ENCODE peak calls at places on chromosomes 1 and 21, in nine cellular contexts. D is T follicular helper cell; R is MG63; H is adrenal gland; S is stimulated activated CD4-positive, alpha-beta T cell treated with anti-CD3 and anti-CD28 coated beads, Interleukin-15, amount 100 ng/mL, for 24 hours; P is tibial artery; U is NCI-H2171 treated with DMSO at 0.1 percent for 48 hours; L is osteocyte; C is stimulated activated CD8-positive, alpha-beta memory T cell treated with anti-CD3 and anti-CD28 coated beads, Interleukin-15, amount 100 ng/mL, for 4 hours. B is an unnamed sample.

GRCh38 chr1:24374891-24375786 is 38.4 kb downstream of the STPG1 start:
- DNase-seq in D (no peak), L (no peak), H (no peak), S (no peak), P (no peak), R (no peak), U (peak; percentile 94), C (no peak), B (no peak)

GRCh38 chr1:2931722-2932401 is 89.4 kb upstream of the ACTRT2 start:
- DNase-seq in D (no peak), H (no peak), S (no peak), U (no peak), C (no peak), P (no peak), L (no peak), R (no peak), B (no peak)

GRCh38 chr1:53308512-53308911 is 19.4 kb downstream of the LRP8 start:
- DNase-seq in S (no peak), H (no peak), D (no peak), U (no peak), R (no peak), L (no peak), P (no peak), C (no peak), B (no peak)

GRCh38 chr1:219537182-219537581 is 75.7 kb downstream of the ZC3H11B start:
- DNase-seq in U (no peak), C (no peak), P (no peak), D (no peak), R (no peak), H (no peak), L (no peak), S (no peak), B (no peak)

GRCh38 chr21:46156378-46156645 is 933 bp upstream of the FTCD start:
- DNase-seq in D (no peak), U (no peak), H (no peak), C (no peak), P (no peak), L (no peak), S (no peak), R (no peak), B (no peak)

GRCh38 chr1:200890818-200891773 is 3.6 kb upstream of the INAVA start:
- DNase-seq in L (no peak), C (no peak), D (no peak), U (peak; percentile 61), P (no peak), H (no peak), S (peak; percentile 34), R (peak; percentile 45), B (no peak)

GRCh38 chr1:50414853-50415234 is 8.4 kb downstream of the DMRTA2 start:
- DNase-seq in D (no peak), C (no peak), H (no peak), U (no peak), R (no peak), L (no peak), S (no peak), P (no peak), B (no peak)

GRCh38 chr1:20484526-20485462 is 1.2 kb downstream of the CAMK2N1 start:
- DNase-seq in C (no peak), H (peak; percentile 44), U (peak; percentile 39), S (no peak), D (no peak), R (no peak), P (no peak), L (no peak), B (no peak)

GRCh38 chr1:204294371-204294770 is 65.4 kb downstream of the PLEKHA6 start:
- DNase-seq in P (peak; percentile 88), L (no peak), U (no peak), H (peak; percentile 62), S (no peak), C (no peak), R (peak; percentile 84), D (no peak), B (no peak)

GRCh38 chr21:45990741-45991605 is 9.4 kb downstream of the COL6A1 start:
- DNase-seq in S (no peak), U (no peak), H (peak; percentile 15), D (no peak), P (no peak), L (peak; percentile 83), C (no peak), R (peak; percentile 0), B (no peak)

GRCh38 chr1:162906485-162906884 is 45.5 kb upstream of the CCDC190 start:
- DNase-seq in D (no peak), U (no peak), R (no peak), P (no peak), S (no peak), C (no peak), H (no peak), L (no peak), B (no peak)

GRCh38 chr1:94929351-94929814 is 2.5 kb upstream of the CNN3 start:
- DNase-seq in L (no peak), P (no peak), S (no peak), C (no peak), U (no peak), D (no peak), R (no peak), H (peak; percentile 51), B (no peak)

GRCh38 chr1:43818691-43819090 is 111.4 kb downstream of the ST3GAL3 start:
- DNase-seq in D (no peak), S (no peak), U (no peak), L (no peak), H (no peak), C (no peak), P (no peak), R (no peak), B (no peak)

GRCh38 chr1:111904478-111905218 is 84.8 kb downstream of the KCND3 start:
- DNase-seq in L (no peak), H (no peak), D (no peak), P (no peak), R (peak; percentile 7), S (peak; percentile 42), C (no peak), U (peak; percentile 34), B (no peak)